ENCODE peak calls at places on chromosomes 5 and 9, in six cellular contexts. I, U, N, J, C and X are unnamed samples.

GRCh38 chr5:76662521-76662920 is 39.3 kb upstream of the F2RL2 start:
- DNase-seq in N (no peak), J (no peak), C (no peak), I (no peak), U (no peak), X (no peak)

GRCh38 chr9:15306068-15306756 is 804 bp downstream of the TTC39B start:
- DNase-seq in I (peak), N (peak), C (peak), J (peak), U (peak), X (peak)

GRCh38 chr5:138844812-138845513 is 30.2 kb downstream of the LRRTM2 start:
- DNase-seq in I (no peak), U (peak), J (no peak), C (no peak), N (no peak), X (no peak)

GRCh38 chr5:172003750-172004149 is 2.7 kb downstream of the FBXW11 start:
- DNase-seq in U (peak), I (no peak), C (no peak), N (no peak), J (no peak), X (no peak)

GRCh38 chr9:114155263-114155966 is at the start of gene COL27A1:
- DNase-seq in I (peak), J (peak), C (peak), U (peak), N (peak), X (peak)

GRCh38 chr9:108478871-108479332 is 376.9 kb downstream of the ACTL7B start:
- DNase-seq in J (no peak), U (peak), C (no peak), I (no peak), N (no peak), X (no peak)

GRCh38 chr5:125604104-125604503 is 819.1 kb upstream of the GRAMD2B start:
- DNase-seq in N (no peak), U (no peak), I (no peak), J (no peak), C (no peak), X (no peak)

GRCh38 chr9:116395409-116396037 is 241.9 kb downstream of the PAPPA start:
- DNase-seq in C (no peak), J (no peak), U (no peak), N (no peak), I (no peak), X (no peak)

GRCh38 chr5:156093024-156093423 is 233.9 kb upstream of the SGCD start:
- DNase-seq in I (no peak), U (no peak), C (no peak), J (no peak), N (no peak), X (no peak)

GRCh38 chr9:130443840-130444492 is 795 bp upstream of the ASS1 start:
- DNase-seq in N (no peak), C (no peak), I (no peak), J (no peak), U (no peak), X (no peak)

GRCh38 chr9:130447193-130447816 is 2.5 kb downstream of the ASS1 start:
- DNase-seq in N (no peak), U (no peak), I (no peak), C (no peak), J (no peak), X (no peak)

GRCh38 chr9:130444565-130445221 is at the start of gene ASS1:
- DNase-seq in I (peak), U (no peak), C (peak), J (peak), N (peak), X (peak)

GRCh38 chr9:130446111-130446861 is 1.5 kb downstream of the ASS1 start:
- DNase-seq in N (peak), U (peak), C (peak), I (peak), J (peak), X (no peak)

DNA sequence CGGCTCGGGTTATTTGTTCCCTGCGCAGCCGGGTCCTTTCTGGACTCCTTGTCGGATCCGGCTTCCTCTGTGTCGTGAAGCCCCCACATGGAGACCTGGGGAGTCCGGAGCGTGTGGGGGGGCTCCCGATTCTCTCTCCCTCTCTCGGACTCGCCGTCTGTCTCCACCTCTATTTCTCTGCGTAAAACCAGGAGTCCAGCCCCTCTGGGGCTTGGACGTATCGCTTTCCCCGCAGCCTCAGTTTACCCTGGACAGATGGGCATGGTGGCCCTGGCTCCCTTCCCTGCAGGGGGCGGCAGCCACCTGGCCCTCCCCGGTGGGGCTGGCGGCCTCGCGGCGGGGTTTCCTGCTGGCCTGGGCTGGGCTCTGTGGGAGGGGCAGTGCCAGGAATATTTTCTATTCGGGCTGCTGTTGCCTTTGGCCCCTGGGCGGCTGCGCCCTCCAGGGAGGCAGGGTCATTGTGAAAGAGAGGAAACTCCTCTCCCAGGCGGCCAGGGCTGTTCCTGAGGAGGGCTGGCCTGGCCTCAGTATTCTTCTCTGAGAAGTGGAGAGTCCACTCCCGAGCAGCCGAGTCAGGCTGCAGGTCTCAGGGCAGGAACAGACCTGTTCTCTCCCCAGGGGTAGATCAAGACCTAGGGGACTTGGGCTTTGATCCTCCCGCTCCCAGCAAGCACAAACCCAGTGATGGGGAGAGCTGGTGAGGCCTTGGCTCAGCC is 665 bp downstream of the ASS1 start:
- DNase-seq in U (no peak), I (peak), N (peak), C (peak), J (no peak), X (no peak)
- TF ChIP-seq CTCF in U (no peak), I (no peak), N (no peak), C (peak), J (peak), X (no peak)

DNA sequence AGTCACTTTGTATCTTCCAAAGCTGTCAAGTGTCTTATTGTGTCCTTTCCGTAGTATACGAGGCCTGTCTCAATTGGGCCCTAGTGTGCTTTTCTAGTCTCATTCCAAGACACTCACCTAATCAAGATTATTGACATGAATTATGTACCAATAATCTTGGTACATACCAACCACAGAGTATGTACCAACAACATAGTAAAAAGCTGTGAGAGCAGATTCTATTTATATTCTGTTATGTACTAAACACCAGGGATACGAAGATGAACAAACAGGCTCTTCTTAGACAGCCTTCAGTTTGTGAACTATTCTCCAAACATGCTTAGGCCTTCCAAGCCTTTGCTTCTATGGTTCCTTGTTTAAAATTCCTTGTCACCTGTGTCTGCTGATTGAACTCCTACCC is 110.2 kb downstream of the ERCC6L2 start:
- DNase-seq in J (no peak), I (no peak), N (no peak), C (no peak), U (no peak), X (no peak)
- H3K27ac ChIP-seq in J (no peak), I (no peak), N (no peak), C (peak), U (no peak), X (no peak)

GRCh38 chr9:93500571-93501298 is 47.4 kb upstream of the FAM120AOS start:
- DNase-seq in N (no peak), I (no peak), U (no peak), C (no peak), J (no peak), X (no peak)
- H3K4me3 ChIP-seq in N (peak), I (no peak), U (no peak), C (peak), J (no peak), X (no peak)

GRCh38 chr9:134716067-134716466 is 74.5 kb downstream of the COL5A1 start:
- DNase-seq in U (no peak), J (no peak), N (no peak), I (no peak), C (no peak), X (no peak)

GRCh38 chr9:134712243-134712642 is 70.6 kb downstream of the COL5A1 start:
- DNase-seq in J (no peak), C (no peak), U (no peak), N (no peak), I (no peak), X (no peak)

GRCh38 chr9:134710912-134711311 is 69.3 kb downstream of the COL5A1 start:
- DNase-seq in J (no peak), I (no peak), U (no peak), N (no peak), C (no peak), X (no peak)

GRCh38 chr9:134710271-134710540 is 68.6 kb downstream of the COL5A1 start:
- DNase-seq in C (no peak), U (no peak), J (no peak), N (no peak), I (no peak), X (no peak)

DNA sequence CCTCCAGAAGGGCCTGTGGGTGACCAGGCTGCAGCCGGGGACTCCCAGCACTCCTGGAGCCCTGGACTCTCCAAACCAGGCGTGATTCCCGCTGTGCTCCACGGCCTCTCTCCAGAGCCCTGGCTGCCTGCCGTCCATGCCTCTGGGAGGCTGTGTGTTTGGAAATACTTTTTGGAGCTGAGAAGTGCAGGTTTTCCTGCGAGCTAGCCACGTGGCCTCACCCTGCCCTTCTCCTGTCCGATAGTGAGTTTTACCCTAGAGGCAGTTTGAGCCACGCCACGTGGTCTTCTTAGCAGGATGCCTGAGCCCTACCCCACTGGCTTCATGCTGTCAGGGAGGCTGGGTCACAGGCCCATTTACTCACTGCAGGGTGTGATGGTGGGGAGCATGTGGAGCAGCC is 71.3 kb downstream of the COL5A1 start:
- DNase-seq in C (peak), U (no peak), J (no peak), N (no peak), I (no peak), X (no peak)
- TF ChIP-seq CTCF in C (no peak), U (no peak), J (no peak), N (no peak), I (no peak), X (no peak)

GRCh38 chr5:152650413-152650812 is 245.3 kb upstream of the NMUR2 start:
- DNase-seq in N (no peak), C (no peak), J (no peak), U (no peak), I (no peak), X (no peak)

GRCh38 chr5:152644316-152644715 is 239.2 kb upstream of the NMUR2 start:
- DNase-seq in U (no peak), I (no peak), N (no peak), J (no peak), C (no peak), X (no peak)

DNA sequence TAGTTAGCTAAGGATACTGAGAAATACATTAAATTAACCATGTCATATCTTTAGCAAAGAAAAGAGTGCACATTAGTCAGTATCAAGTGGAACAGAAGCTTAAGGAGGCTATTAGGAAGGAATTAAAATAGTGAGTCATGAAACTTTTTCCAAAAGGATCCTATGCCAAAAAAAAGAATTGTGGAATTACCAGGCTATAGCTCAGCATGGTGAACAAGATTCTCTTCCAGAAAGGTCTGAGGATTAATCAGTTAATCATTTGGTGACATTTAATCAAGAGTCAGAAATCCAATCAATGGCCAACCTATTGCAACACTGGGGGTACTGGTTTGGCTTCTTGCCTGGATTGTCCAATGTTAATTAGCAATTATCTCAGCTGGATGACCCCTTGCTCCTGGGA is 244.5 kb upstream of the NMUR2 start:
- DNase-seq in U (no peak), J (no peak), I (no peak), C (no peak), N (no peak), X (no peak)
- H3K27ac ChIP-seq in U (no peak), J (no peak), I (no peak), C (no peak), N (no peak), X (no peak)

GRCh38 chr9:79263666-79264460 is 307.9 kb upstream of the TLE4 start:
- DNase-seq in J (no peak), N (no peak), U (peak), I (no peak), C (peak), X (no peak)

GRCh38 chr9:79266986-79267385 is 304.8 kb upstream of the TLE4 start:
- DNase-seq in N (no peak), I (no peak), J (no peak), U (no peak), C (no peak), X (no peak)

DNA sequence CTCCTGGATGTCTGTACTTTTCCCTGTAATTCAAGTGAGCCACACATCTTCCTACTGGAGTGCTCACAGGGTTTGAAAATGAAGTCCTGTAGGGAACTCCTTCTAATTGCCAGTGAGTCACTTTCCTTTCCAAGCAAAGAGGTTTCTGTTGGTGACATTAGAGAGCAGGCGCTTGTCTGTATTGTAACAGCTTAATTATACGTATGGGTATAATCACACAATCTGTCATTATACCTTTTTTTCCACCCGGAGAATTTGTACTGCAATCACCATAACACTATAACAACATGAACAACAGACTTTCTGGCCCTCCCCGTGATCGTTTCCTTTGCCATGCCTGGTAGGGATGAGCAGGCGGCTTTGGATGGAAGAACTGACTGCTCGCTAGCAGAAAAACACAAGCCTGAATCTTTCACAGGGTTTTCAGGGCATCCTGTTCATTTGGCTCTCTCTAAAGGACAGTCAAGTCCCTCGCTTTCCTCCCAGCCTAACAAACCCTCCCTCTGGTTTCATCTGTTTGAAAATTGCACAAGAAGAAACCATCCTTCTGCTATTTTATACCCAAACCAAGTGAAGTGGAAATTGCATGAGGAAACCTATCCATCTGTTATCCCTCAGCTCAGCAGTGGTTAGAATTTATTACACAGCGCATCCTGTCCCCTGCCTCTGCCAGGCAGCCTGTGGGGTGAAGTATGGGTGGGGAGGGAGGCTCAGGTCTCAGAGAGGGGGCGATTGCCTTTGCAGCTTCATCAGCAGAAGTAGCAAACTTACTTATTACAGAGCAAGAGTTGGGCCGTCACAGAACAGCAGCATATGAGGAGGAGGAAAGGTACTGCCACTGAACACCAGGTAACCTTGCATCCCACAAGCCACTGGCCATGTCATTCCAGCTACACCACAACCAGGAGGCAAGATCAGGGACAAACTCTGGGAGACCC is 307.0 kb upstream of the TLE4 start:
- DNase-seq in N (no peak), U (no peak), I (no peak), C (no peak), J (no peak), X (no peak)
- H3K4me3 ChIP-seq in N (no peak), U (no peak), I (no peak), C (no peak), J (no peak), X (no peak)

GRCh38 chr5:132807163-132807838 is 5.8 kb upstream of the SOWAHA start:
- DNase-seq in I (peak), U (no peak), C (no peak), N (peak), J (peak), X (no peak)
- TF ChIP-seq CTCF in I (peak), U (no peak), C (no peak), N (no peak), J (peak), X (no peak)

GRCh38 chr9:123167474-123167873 is 100.9 kb downstream of the STRBP start:
- DNase-seq in U (no peak), C (no peak), I (no peak), N (no peak), J (no peak), X (no peak)
- H3K27ac ChIP-seq in U (no peak), C (no peak), I (no peak), N (no peak), J (no peak), X (no peak)